ENCODE peak calls at places on chromosomes 1 and 21, in eight cellular contexts. D, Q, B, J, R, F, I and G are unnamed samples.

GRCh38 chr1:212606734-212607205 is 1.8 kb upstream of the ATF3 start:
- DNase-seq in I (peak), B (peak), F (no peak), Q (peak), J (peak), R (peak), D (peak), G (peak)

GRCh38 chr1:168091720-168092119 is 45.0 kb downstream of the GPR161 start:
- DNase-seq in F (no peak), J (no peak), I (no peak), Q (no peak), D (no peak), B (no peak), R (no peak), G (no peak)

GRCh38 chr1:232543194-232543593 is 86.7 kb downstream of the SIPA1L2 start:
- DNase-seq in Q (no peak), D (no peak), F (no peak), J (no peak), B (no peak), R (peak), I (no peak), G (no peak)

GRCh38 chr1:20237646-20238045 is 51.3 kb upstream of the PLA2G2C start:
- DNase-seq in F (no peak), I (no peak), R (no peak), Q (no peak), D (no peak), J (no peak), B (no peak), G (no peak)

GRCh38 chr1:90370696-90371095 is 346.4 kb downstream of the BARHL2 start:
- DNase-seq in J (no peak), D (no peak), I (no peak), B (no peak), F (no peak), Q (no peak), R (no peak), G (no peak)

GRCh38 chr1:51906306-51907078 is 28.0 kb upstream of the NRDC start:
- DNase-seq in D (no peak), Q (no peak), I (no peak), R (no peak), B (no peak), J (no peak), F (no peak), G (no peak)

GRCh38 chr1:231162300-231162969 is 577 bp downstream of the TRIM67 start:
- DNase-seq in R (peak), B (peak), J (peak), I (peak), F (peak), D (peak), Q (no peak), G (peak)

GRCh38 chr1:39964552-39964951 is 9.6 kb downstream of the MFSD2A start:
- DNase-seq in Q (no peak), I (no peak), B (no peak), F (no peak), D (no peak), R (no peak), J (no peak), G (no peak)

GRCh38 chr1:217089239-217090014 is 366.2 kb upstream of the ESRRG start:
- DNase-seq in D (peak), J (peak), Q (no peak), R (peak), F (no peak), B (no peak), I (peak), G (no peak)

GRCh38 chr1:9737716-9738115 is 86.0 kb downstream of the CLSTN1 start:
- DNase-seq in Q (no peak), D (no peak), I (no peak), B (no peak), J (no peak), R (no peak), F (no peak), G (no peak)

GRCh38 chr1:62281922-62282555 is 37.2 kb downstream of the KANK4 start:
- DNase-seq in I (no peak), J (no peak), F (no peak), Q (no peak), D (no peak), B (no peak), R (no peak), G (no peak)

GRCh38 chr1:6358757-6359567 is 34.6 kb downstream of the ACOT7 start:
- DNase-seq in R (no peak), J (no peak), B (peak), Q (peak), D (peak), I (no peak), F (no peak), G (no peak)

GRCh38 chr1:115557715-115558114 is 84.1 kb upstream of the VANGL1 start:
- DNase-seq in J (no peak), I (no peak), R (peak), Q (no peak), F (no peak), D (no peak), B (no peak), G (no peak)

GRCh38 chr1:178932552-178932906 is 61.7 kb upstream of the ANGPTL1 start:
- DNase-seq in F (no peak), I (no peak), Q (no peak), J (no peak), R (no peak), B (no peak), D (no peak), G (no peak)

GRCh38 chr1:41331546-41331917 is 29.7 kb upstream of the FOXO6 start:
- DNase-seq in I (no peak), R (no peak), J (no peak), D (no peak), Q (no peak), F (no peak), B (no peak), G (no peak)

GRCh38 chr1:244447024-244447423 is 4.7 kb downstream of the ADSS2 start:
- DNase-seq in I (no peak), B (no peak), R (no peak), D (no peak), J (no peak), Q (no peak), F (no peak), G (no peak)

GRCh38 chr1:240128361-240128760 is 36.7 kb downstream of the FMN2 start:
- DNase-seq in J (no peak), D (no peak), Q (no peak), I (no peak), F (no peak), R (no peak), B (no peak), G (no peak)

GRCh38 chr21:42736646-42737350 is 83.4 kb downstream of the PDE9A start:
- DNase-seq in D (no peak), J (no peak), B (no peak), F (no peak), Q (no peak), I (no peak), R (no peak), G (no peak)

GRCh38 chr1:959730-960039 is 629 bp upstream of the NOC2L start:
- DNase-seq in J (no peak), I (no peak), Q (no peak), D (no peak), R (no peak), F (no peak), B (no peak), G (no peak)

GRCh38 chr1:40857737-40858136 is 4.4 kb downstream of the CITED4 start:
- DNase-seq in D (no peak), B (no peak), Q (no peak), J (no peak), F (no peak), R (peak), I (no peak), G (no peak)

GRCh38 chr1:65764052-65764451 is 28.6 kb upstream of the PDE4B start:
- DNase-seq in J (no peak), Q (no peak), D (peak), B (no peak), I (no peak), R (peak), F (no peak), G (no peak)

GRCh38 chr21:28442624-28443023 is 550.1 kb downstream of the LTN1 start:
- DNase-seq in I (no peak), B (no peak), Q (no peak), J (no peak), R (no peak), D (no peak), F (no peak), G (no peak)